ENCODE peak calls at places on chromosome 4, in eight cellular contexts. Z is mucosa of descending colon, I is heart right ventricle, G is endodermal cell, H is OCI-LY7, L is tibial nerve, X is SK-N-SH, R is sigmoid colon. S is an unnamed sample.
A peak's percentile ranks its signal among the peaks of the same experiment; 100 is the strongest.

GRCh38 chr4:39528056-39528465 is 822 bp upstream of the UGDH start:
- DNase-seq in X (no peak), L (peak; percentile 61), R (peak; percentile 92), I (no peak), G (no peak), H (peak; percentile 4), Z (peak; percentile 89), S (no peak)

GRCh38 chr4:105145913-105146285 is 777 bp upstream of the TET2 start:
- DNase-seq in R (peak; percentile 67), X (no peak), G (peak; percentile 71), I (no peak), L (no peak), H (no peak), Z (no peak), S (peak; percentile 25)

GRCh38 chr4:6840062-6840976 is 57.8 kb downstream of the KIAA0232 start:
- DNase-seq in L (no peak), Z (no peak), X (no peak), G (no peak), I (peak; percentile 40), H (no peak), R (no peak), S (no peak)

GRCh38 chr4:161134795-161135194 is 1029.0 kb downstream of the FSTL5 start:
- DNase-seq in L (no peak), X (no peak), H (no peak), R (no peak), I (no peak), G (no peak), Z (no peak), S (no peak)

GRCh38 chr4:113899260-113900177 is 79.9 kb downstream of the ARSJ start:
- DNase-seq in X (no peak), Z (no peak), L (no peak), R (no peak), I (no peak), H (peak; percentile 74), G (no peak), S (peak; percentile 44)

GRCh38 chr4:1644906-1645657 is 39.0 kb downstream of the FAM53A start:
- DNase-seq in X (peak; percentile 86), Z (peak; percentile 44), H (no peak), I (peak; percentile 58), L (no peak), G (peak; percentile 69), R (peak; percentile 95), S (no peak)

GRCh38 chr4:17126306-17126978 is 228.0 kb upstream of the LDB2 start:
- DNase-seq in L (no peak), X (peak; percentile 12), R (no peak), I (no peak), Z (no peak), H (no peak), G (no peak), S (no peak)

GRCh38 chr4:152516156-152516555 is 19.7 kb downstream of the FBXW7 start:
- DNase-seq in G (peak; percentile 75), R (no peak), Z (no peak), H (no peak), L (no peak), I (no peak), X (no peak), S (no peak)

GRCh38 chr4:1639299-1639868 is 44.7 kb downstream of the FAM53A start:
- DNase-seq in L (no peak), H (no peak), X (no peak), I (no peak), Z (no peak), G (no peak), R (no peak), S (no peak)

GRCh38 chr4:3669553-3669949 is 96.6 kb upstream of the ADRA2C start:
- DNase-seq in G (no peak), H (no peak), R (no peak), L (no peak), X (no peak), Z (peak; percentile 32), I (no peak), S (no peak)

GRCh38 chr4:6329478-6330383 is 60.1 kb downstream of the WFS1 start:
- DNase-seq in Z (no peak), L (no peak), I (no peak), G (no peak), X (no peak), R (no peak), H (no peak), S (no peak)

GRCh38 chr4:108941914-108942379 is 179.1 kb upstream of the ETNPPL start:
- DNase-seq in R (no peak), Z (no peak), H (no peak), G (no peak), L (no peak), X (no peak), I (no peak), S (no peak)

GRCh38 chr4:175810360-175810759 is 1.7 kb downstream of the GPM6A start:
- DNase-seq in G (no peak), Z (no peak), I (no peak), R (no peak), X (no peak), L (no peak), H (no peak), S (no peak)

GRCh38 chr4:53490965-53491622 is 100.2 kb downstream of the LNX1 start:
- DNase-seq in H (peak; percentile 45), Z (no peak), R (no peak), X (peak; percentile 50), G (peak; percentile 55), L (peak; percentile 28), I (peak; percentile 30), S (no peak)

GRCh38 chr4:61545902-61546498 is 345.9 kb downstream of the ADGRL3 start:
- DNase-seq in G (no peak), I (peak; percentile 6), Z (no peak), L (no peak), H (no peak), X (no peak), R (no peak), S (no peak)

GRCh38 chr4:12729384-12729783 is 754.8 kb downstream of the RAB28 start:
- DNase-seq in R (no peak), G (no peak), X (peak; percentile 10), Z (no peak), L (no peak), H (peak; percentile 39), I (no peak), S (no peak)

GRCh38 chr4:102536768-102537167 is 35.6 kb downstream of the NFKB1 start:
- DNase-seq in Z (no peak), H (no peak), L (no peak), G (no peak), X (no peak), I (no peak), R (no peak), S (no peak)
- H3K36me3 ChIP-seq in Z (no peaks in the 10 kb centered on the region), H (peaks cover 27% of the 10 kb centered on the region), L (peaks cover 26% of the 10 kb centered on the region), G (no peaks in the 10 kb centered on the region), X (peaks cover 4% of the 10 kb centered on the region), I (no peaks in the 10 kb centered on the region), R (no peaks in the 10 kb centered on the region), S (peaks cover 10% of the 10 kb centered on the region)

DNA sequence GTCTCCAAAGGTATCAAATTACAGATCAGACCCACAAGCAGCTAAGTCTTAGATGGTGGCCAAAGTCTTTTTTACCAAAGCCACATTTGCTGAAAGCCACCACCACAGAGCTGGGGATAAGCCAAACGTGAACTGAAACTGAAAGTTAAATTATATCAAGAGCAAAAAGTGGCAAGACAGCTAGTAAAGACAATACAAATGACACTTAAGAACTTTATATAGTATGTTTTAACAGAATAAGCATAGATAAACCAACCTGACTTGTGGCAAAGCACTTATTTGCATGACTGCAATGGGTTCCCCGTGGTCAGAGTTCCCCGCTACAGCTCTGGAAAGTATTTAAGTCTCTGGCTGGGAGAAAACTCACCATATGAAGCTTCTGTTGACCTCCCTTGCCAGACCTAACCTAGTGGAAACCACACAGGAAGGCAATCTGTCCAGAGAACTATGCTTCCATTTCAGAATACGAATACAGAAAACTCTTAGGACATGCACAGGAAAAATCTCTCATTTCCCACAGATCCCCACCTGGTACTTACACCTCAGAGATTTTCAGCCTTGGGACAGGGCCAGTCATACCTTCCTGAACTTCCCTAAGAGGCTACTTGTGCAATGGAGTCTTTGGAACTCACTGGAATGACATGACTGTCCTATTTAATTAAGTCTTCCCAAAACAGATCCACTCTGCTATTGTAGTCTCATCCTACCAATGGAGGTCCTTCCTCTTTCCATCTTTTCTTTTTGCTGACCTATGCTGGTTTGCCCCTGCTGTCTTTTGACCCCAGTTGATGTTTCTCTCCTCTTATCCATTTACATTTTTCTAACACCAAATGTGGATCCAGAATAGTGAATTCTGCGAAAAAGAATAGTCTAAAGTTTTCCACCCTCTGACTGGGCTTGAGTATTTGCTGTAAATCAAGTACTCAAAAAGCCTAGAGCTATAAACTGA is 225.1 kb downstream of the NR3C2 start:
- DNase-seq in H (peak; percentile 23), G (no peak), L (no peak), Z (no peak), X (no peak), R (no peak), I (no peak), S (no peak)
- H3K4me3 ChIP-seq in H (peak overlapping the region; percentile 36), G (peak overlapping the region; percentile 31), L (peak overlapping the region; percentile 38), Z (no peak overlapping the region), X (no peak overlapping the region), R (peak overlapping the region; percentile 22), I (peak overlapping the region; percentile 39), S (peak overlapping the region; percentile 19)

DNA sequence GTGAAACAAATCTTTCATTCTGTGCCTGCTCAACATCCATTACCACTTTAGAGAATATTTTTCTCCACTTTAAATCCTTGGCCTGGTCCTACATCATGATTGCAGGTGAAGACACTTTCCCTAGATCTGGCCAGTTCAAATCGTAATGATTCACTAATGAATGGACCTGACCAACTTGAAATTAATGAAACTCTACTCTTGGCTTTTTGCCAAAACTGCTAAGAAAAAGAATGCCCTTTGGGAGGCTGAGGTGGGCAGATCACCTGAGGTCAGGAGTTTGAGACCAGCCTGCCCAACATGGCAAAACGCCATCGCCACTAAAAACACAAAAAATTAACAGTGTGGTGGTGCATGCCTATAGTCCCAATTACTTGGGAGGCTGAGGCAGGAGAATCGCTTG is 1082.6 kb upstream of the LCORL start:
- DNase-seq in H (no peak), G (no peak), L (no peak), I (no peak), R (no peak), X (no peak), Z (no peak), S (no peak)
- H3K9me3 ChIP-seq in H (no peaks in the 10 kb centered on the region), G (no peaks in the 10 kb centered on the region), L (no peaks in the 10 kb centered on the region), I (peaks cover 6% of the 10 kb centered on the region), R (no peaks in the 10 kb centered on the region), X (no peaks in the 10 kb centered on the region), Z (no peaks in the 10 kb centered on the region), S (no peaks in the 10 kb centered on the region)

GRCh38 chr4:84669201-84669600 is 86.3 kb downstream of the CDS1 start:
- DNase-seq in R (no peak), H (no peak), I (no peak), Z (no peak), G (no peak), X (no peak), L (no peak), S (no peak)
- H3K36me3 ChIP-seq in R (peaks cover 8% of the 10 kb centered on the region), H (no peaks in the 10 kb centered on the region), I (no peaks in the 10 kb centered on the region), Z (no peaks in the 10 kb centered on the region), G (peaks cover 78% of the 10 kb centered on the region), X (peaks cover 48% of the 10 kb centered on the region), L (peaks cover 93% of the 10 kb centered on the region), S (no peaks in the 10 kb centered on the region)

DNA sequence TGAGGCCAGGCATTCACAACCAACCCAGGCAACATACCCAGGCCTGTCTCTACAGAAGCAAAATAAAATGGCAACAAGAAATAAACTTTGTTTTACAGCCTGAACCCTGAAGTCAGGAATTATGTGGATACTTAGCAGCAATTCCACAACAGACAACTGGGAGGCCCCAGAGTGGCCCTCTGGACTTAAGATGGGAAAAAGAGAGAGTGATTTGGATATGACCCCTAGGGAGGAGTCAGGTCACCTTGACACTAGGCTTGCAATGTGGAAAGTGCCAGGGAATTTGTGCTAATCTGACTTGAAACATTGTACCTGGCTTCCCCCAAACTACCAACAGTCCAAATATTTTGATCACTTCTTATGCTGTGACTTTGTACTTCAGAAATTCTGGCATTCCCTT is 193.1 kb downstream of the PARM1 start:
- DNase-seq in G (no peak), L (no peak), I (no peak), Z (no peak), H (no peak), R (no peak), X (no peak), S (no peak)
- H3K4me3 ChIP-seq in G (peak overlapping the region; percentile 72), L (no peak overlapping the region), I (no peak overlapping the region), Z (no peak overlapping the region), H (no peak overlapping the region), R (no peak overlapping the region), X (no peak overlapping the region), S (no peak overlapping the region)